ENCODE peak calls at places on chromosomes 3 and 15, in eight cellular contexts. O, E, F, B, W, A, C and P are unnamed samples.

GRCh38 chr3:134073583-134073945 is 43.8 kb upstream of the SLCO2A1 start:
- DNase-seq in O (no peak), E (no peak), F (no peak), B (no peak), W (no peak), A (no peak), C (no peak), P (no peak)

GRCh38 chr15:88115529-88116152 is 140.9 kb downstream of the NTRK3 start:
- DNase-seq in O (no peak), E (no peak), F (no peak), B (no peak), W (no peak), A (peak), C (no peak), P (no peak)

GRCh38 chr3:174821477-174821876 is 37.7 kb upstream of the NAALADL2 start:
- DNase-seq in O (no peak), E (no peak), F (no peak), B (no peak), W (no peak), A (no peak), C (no peak), P (no peak)

GRCh38 chr15:36363335-36363734 is 216.1 kb upstream of the CDIN1 start:
- DNase-seq in O (no peak), E (no peak), F (no peak), B (peak), W (no peak), A (no peak), C (no peak), P (no peak)

GRCh38 chr3:12963869-12964712 is 109.1 kb downstream of the IQSEC1 start:
- DNase-seq in O (no peak), E (peak), F (no peak), B (no peak), W (no peak), A (no peak), C (peak), P (no peak)

GRCh38 chr3:145807990-145808389 is 353.0 kb downstream of the PLOD2 start:
- DNase-seq in O (peak), E (peak), F (no peak), B (no peak), W (no peak), A (no peak), C (no peak), P (no peak)

GRCh38 chr15:27949089-27949488 is 150.0 kb downstream of the OCA2 start:
- DNase-seq in O (no peak), E (no peak), F (no peak), B (no peak), W (no peak), A (no peak), C (no peak), P (no peak)

GRCh38 chr3:53254190-53254809 is 1.5 kb downstream of the TKT start:
- DNase-seq in O (no peak), E (peak), F (no peak), B (no peak), W (no peak), A (peak), C (no peak), P (no peak)

GRCh38 chr15:85771781-85772445 is 22.8 kb downstream of the KLHL25 start:
- DNase-seq in O (peak), E (peak), F (no peak), B (no peak), W (no peak), A (peak), C (peak), P (no peak)

GRCh38 chr3:24495334-24495994 is 814 bp upstream of the THRB start:
- DNase-seq in O (peak), E (peak), F (peak), B (peak), W (peak), A (peak), C (peak), P (no peak)

GRCh38 chr3:4517095-4517494 is 23.9 kb downstream of the ITPR1 start:
- DNase-seq in O (no peak), E (no peak), F (peak), B (no peak), W (no peak), A (no peak), C (no peak), P (no peak)

GRCh38 chr3:81554348-81554747 is 207.1 kb downstream of the GBE1 start:
- DNase-seq in O (no peak), E (no peak), F (no peak), B (no peak), W (no peak), A (no peak), C (no peak), P (no peak)

GRCh38 chr3:21356402-21356801 is 394.6 kb downstream of the ZNF385D start:
- DNase-seq in O (no peak), E (no peak), F (no peak), B (no peak), W (no peak), A (no peak), C (no peak), P (no peak)

GRCh38 chr15:74174216-74174965 is 881 bp downstream of the ISLR start:
- DNase-seq in O (peak), E (no peak), F (peak), B (no peak), W (no peak), A (peak), C (no peak), P (no peak)

GRCh38 chr3:136624894-136625815 is 127.0 kb downstream of the STAG1 start:
- DNase-seq in O (no peak), E (peak), F (no peak), B (peak), W (peak), A (peak), C (no peak), P (no peak)

GRCh38 chr3:4824948-4825325 is 154.3 kb upstream of the BHLHE40 start:
- DNase-seq in O (no peak), E (no peak), F (no peak), B (peak), W (peak), A (no peak), C (no peak), P (peak)

GRCh38 chr3:99678926-99679325 is 40.5 kb downstream of the COL8A1 start:
- DNase-seq in O (no peak), E (no peak), F (no peak), B (no peak), W (no peak), A (no peak), C (no peak), P (no peak)

GRCh38 chr15:89860851-89861360 is 32.9 kb downstream of the AP3S2 start:
- DNase-seq in O (no peak), E (no peak), F (no peak), B (no peak), W (no peak), A (no peak), C (no peak), P (no peak)

GRCh38 chr3:153028336-153028735 is 133.7 kb upstream of the RAP2B start:
- DNase-seq in O (no peak), E (no peak), F (no peak), B (no peak), W (no peak), A (no peak), C (no peak), P (no peak)

GRCh38 chr15:40106203-40107161 is 2.2 kb downstream of the BMF start:
- DNase-seq in O (peak), E (peak), F (peak), B (no peak), W (peak), A (peak), C (peak), P (no peak)

GRCh38 chr3:176978441-176978840 is 218.8 kb downstream of the TBL1XR1 start:
- DNase-seq in O (no peak), E (no peak), F (no peak), B (no peak), W (no peak), A (no peak), C (no peak), P (no peak)

GRCh38 chr3:17179381-17180205 is 294.8 kb downstream of the PLCL2 start:
- DNase-seq in O (no peak), E (no peak), F (peak), B (no peak), W (no peak), A (no peak), C (no peak), P (no peak)

GRCh38 chr15:88497109-88497761 is 29.7 kb downstream of the MRPS11 start:
- DNase-seq in O (no peak), E (no peak), F (peak), B (no peak), W (no peak), A (no peak), C (no peak), P (no peak)

GRCh38 chr3:195120199-195120556 is 150.8 kb downstream of the XXYLT1 start:
- DNase-seq in O (no peak), E (no peak), F (no peak), B (no peak), W (no peak), A (no peak), C (no peak), P (no peak)

GRCh38 chr3:50600841-50601591 is 10.6 kb downstream of the CISH start:
- DNase-seq in O (peak), E (peak), F (peak), B (peak), W (peak), A (peak), C (peak), P (peak)

GRCh38 chr3:14823910-14824629 is 5.3 kb downstream of the FGD5 start:
- DNase-seq in O (no peak), E (no peak), F (no peak), B (no peak), W (no peak), A (no peak), C (no peak), P (no peak)

GRCh38 chr15:39403674-39404117 is 177.2 kb upstream of the THBS1 start:
- DNase-seq in O (no peak), E (no peak), F (no peak), B (no peak), W (no peak), A (no peak), C (no peak), P (no peak)

GRCh38 chr3:122403489-122403888 is 12.4 kb downstream of the WDR5B start:
- DNase-seq in O (no peak), E (no peak), F (no peak), B (no peak), W (no peak), A (no peak), C (no peak), P (no peak)

DNA sequence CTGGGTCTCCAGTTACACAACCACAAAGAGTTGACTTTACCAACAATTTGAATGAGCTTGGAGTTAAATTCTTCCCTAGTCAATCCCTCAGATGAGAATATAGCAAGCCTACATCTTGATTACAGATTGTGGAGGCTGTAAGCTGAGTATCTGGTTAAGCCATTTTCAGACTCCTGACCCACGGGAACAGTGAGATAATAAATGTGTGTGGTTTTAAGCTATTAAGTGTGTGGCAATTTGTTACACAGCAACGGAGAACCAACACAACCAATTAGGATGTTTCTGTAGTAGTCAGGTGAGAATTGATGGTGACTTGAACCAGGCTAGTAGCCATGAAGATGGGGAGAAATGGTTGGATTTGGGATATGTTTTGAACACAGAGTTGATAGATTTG is 37.7 kb upstream of the SLC4A7 start:
- DNase-seq in O (no peak), E (no peak), F (no peak), B (no peak), W (no peak), A (no peak), C (no peak), P (no peak)
- TF ChIP-seq POLR2A in O (no peak), E (no peak), F (no peak), B (no peak), W (no peak), A (no peak), C (no peak), P (no peak)

GRCh38 chr3:86965180-86965579 is 25.8 kb downstream of the VGLL3 start:
- DNase-seq in O (no peak), E (no peak), F (no peak), B (no peak), W (no peak), A (no peak), C (no peak), P (no peak)

GRCh38 chr3:86973440-86973839 is 17.5 kb downstream of the VGLL3 start:
- DNase-seq in O (peak), E (no peak), F (no peak), B (no peak), W (no peak), A (no peak), C (peak), P (no peak)

GRCh38 chr3:86968224-86968932 is 22.6 kb downstream of the VGLL3 start:
- DNase-seq in O (no peak), E (no peak), F (no peak), B (no peak), W (no peak), A (no peak), C (no peak), P (no peak)

GRCh38 chr3:86967062-86967461 is 23.9 kb downstream of the VGLL3 start:
- DNase-seq in O (no peak), E (no peak), F (no peak), B (no peak), W (no peak), A (no peak), C (no peak), P (no peak)

GRCh38 chr3:86969500-86970189 is 21.3 kb downstream of the VGLL3 start:
- DNase-seq in O (peak), E (peak), F (no peak), B (peak), W (no peak), A (peak), C (no peak), P (no peak)
- TF ChIP-seq POLR2A in O (no peak), E (no peak), F (no peak), B (no peak), W (no peak), A (no peak), C (no peak), P (no peak)

GRCh38 chr3:157145566-157145965 is 14.4 kb downstream of the CCNL1 start:
- DNase-seq in O (no peak), E (no peak), F (no peak), B (no peak), W (no peak), A (no peak), C (no peak), P (no peak)

GRCh38 chr3:157146664-157147082 is 13.3 kb downstream of the CCNL1 start:
- DNase-seq in O (no peak), E (no peak), F (no peak), B (no peak), W (no peak), A (no peak), C (no peak), P (no peak)

GRCh38 chr3:157149136-157149696 is 10.7 kb downstream of the CCNL1 start:
- DNase-seq in O (no peak), E (no peak), F (no peak), B (no peak), W (no peak), A (no peak), C (no peak), P (no peak)

GRCh38 chr3:157148123-157148889 is 11.6 kb downstream of the CCNL1 start:
- DNase-seq in O (no peak), E (no peak), F (no peak), B (no peak), W (no peak), A (no peak), C (no peak), P (no peak)

GRCh38 chr3:157147099-157147803 is 12.7 kb downstream of the CCNL1 start:
- DNase-seq in O (no peak), E (no peak), F (no peak), B (no peak), W (no peak), A (no peak), C (no peak), P (no peak)
- TF ChIP-seq POLR2A in O (no peak), E (no peak), F (no peak), B (no peak), W (no peak), A (no peak), C (no peak), P (no peak)

DNA sequence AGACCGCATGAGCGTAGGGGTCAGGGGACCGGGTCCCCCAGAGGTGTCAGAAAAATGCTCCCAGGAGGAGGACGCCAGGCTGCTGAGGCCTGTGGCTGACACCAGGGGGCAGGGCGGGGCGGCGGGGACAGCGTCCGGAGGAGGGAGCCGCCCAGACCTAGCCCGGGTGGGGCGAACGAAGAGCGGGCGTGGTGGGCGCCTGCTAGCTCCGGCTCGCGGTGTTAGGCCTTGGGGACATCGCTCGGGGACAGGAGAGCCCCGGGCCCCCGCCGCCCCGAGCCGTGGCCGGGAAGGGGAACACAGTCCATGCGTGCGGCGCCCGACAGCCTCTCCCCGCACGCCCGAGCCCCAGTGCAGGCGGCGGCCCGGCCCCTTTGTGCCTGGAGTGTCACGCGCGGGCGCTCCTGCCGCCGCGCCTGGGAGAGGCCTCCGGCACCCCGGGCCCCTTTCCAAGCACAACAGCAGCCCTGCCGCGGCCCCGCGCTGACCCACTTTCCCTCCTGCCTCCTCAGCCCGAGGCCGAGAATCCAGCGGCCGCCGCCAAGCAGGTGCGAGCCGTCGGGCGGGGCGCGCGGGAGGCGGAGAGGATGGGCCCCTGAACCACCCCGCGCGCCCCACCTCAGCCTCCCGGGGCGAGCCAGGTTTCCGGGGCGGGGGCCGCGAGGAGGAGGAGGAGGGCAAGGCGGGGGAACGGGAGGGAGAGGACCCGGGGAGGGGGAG is 111.0 kb upstream of the KLF13 start:
- DNase-seq in O (peak), E (peak), F (peak), B (no peak), W (peak), A (peak), C (peak), P (peak)
- TF ChIP-seq POLR2A in O (peak), E (no peak), F (no peak), B (no peak), W (peak), A (peak), C (no peak), P (no peak)

DNA sequence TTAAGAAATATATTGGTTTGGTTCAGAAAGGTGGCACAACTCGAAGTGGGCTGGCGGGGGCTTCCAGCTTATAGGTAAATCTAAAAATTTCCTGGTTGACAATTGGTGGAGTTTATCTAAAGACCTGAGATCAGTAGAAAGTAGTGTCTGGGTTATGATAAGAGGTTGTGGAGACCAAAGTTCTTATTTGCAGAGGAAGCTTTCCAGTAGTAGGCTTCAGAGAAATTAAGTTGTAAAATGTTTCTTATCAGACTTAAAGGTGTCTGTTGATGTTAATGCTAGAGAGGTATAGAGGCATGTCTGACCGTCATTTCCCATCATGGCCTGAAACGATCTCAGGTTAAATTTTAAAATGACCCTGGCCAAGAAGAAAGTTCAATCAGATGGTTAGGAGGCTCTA is 565.2 kb upstream of the DPPA4 start:
- DNase-seq in O (no peak), E (no peak), F (no peak), B (no peak), W (no peak), A (no peak), C (no peak), P (no peak)
- TF ChIP-seq POLR2A in O (no peak), E (no peak), F (no peak), B (no peak), W (no peak), A (no peak), C (no peak), P (no peak)

GRCh38 chr15:64694816-64695215 is 80.6 kb downstream of the RBPMS2 start:
- DNase-seq in O (no peak), E (no peak), F (no peak), B (no peak), W (no peak), A (no peak), C (no peak), P (no peak)

GRCh38 chr15:64690008-64690407 is 85.4 kb downstream of the RBPMS2 start:
- DNase-seq in O (no peak), E (no peak), F (no peak), B (no peak), W (no peak), A (no peak), C (no peak), P (no peak)

GRCh38 chr15:64690578-64691296 is 84.7 kb downstream of the RBPMS2 start:
- DNase-seq in O (no peak), E (no peak), F (no peak), B (no peak), W (no peak), A (no peak), C (no peak), P (no peak)

GRCh38 chr15:64693134-64693533 is 82.3 kb downstream of the RBPMS2 start:
- DNase-seq in O (peak), E (peak), F (no peak), B (no peak), W (no peak), A (peak), C (no peak), P (peak)

DNA sequence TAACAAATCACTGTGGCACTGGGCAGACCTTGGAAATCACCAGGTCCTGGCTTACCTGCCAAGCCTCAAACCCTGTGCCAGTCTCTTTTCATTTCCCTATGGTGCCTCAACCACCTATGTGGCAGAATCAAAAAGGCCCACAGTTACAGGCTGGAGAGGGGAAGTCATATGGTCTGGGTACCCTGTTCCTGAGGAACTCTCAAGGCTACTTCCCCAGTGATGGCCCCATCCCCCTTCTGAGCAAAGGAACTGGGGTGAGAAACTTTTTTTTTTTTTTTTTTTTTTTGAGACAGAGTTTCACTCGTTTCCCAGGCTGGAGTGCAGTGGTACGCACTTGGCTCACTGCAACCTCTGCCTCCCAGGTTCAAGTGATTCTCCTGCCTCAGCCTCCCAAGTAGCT is 83.2 kb downstream of the RBPMS2 start:
- DNase-seq in O (no peak), E (peak), F (no peak), B (no peak), W (no peak), A (no peak), C (no peak), P (no peak)
- TF ChIP-seq POLR2A in O (no peak), E (no peak), F (no peak), B (no peak), W (no peak), A (no peak), C (no peak), P (no peak)

DNA sequence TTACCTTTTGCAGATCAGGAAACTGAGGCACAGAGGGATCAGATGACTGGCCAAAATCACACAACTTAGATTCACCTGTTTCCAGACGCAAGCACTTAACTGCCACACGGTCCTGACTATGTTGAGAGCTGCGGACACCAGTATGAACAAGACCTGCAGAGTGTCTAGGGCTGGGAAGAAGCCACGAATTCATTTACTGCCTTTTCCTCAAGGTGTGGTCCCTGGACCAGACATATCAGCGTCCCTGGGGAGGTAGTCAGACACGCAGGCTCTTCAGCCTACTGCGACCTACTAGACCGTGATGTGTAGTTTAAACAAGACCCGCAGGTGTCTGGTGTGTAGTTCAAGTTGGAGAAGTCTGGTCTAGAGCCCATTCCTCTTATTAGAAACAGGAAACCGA is 541 bp upstream of the SLC6A11 start:
- DNase-seq in O (no peak), E (no peak), F (no peak), B (no peak), W (no peak), A (no peak), C (no peak), P (no peak)
- TF ChIP-seq POLR2A in O (no peak), E (no peak), F (no peak), B (no peak), W (no peak), A (no peak), C (no peak), P (no peak)

GRCh38 chr15:45200001-45200798 is 12.4 kb upstream of the SHF start:
- DNase-seq in O (peak), E (peak), F (peak), B (peak), W (peak), A (peak), C (peak), P (peak)
- TF ChIP-seq POLR2A in O (peak), E (peak), F (no peak), B (peak), W (peak), A (peak), C (peak), P (no peak)